ENCODE peak calls at places on chromosomes 11 and 22, in nine cellular contexts. I is A549; W is right lobe of liver; O is mesenchymal stem cell; M is CD4-positive, alpha-beta memory T cell; K is lower lobe of right lung; Z is sigmoid colon; B is mammary epithelial cell; R is H9. V is an unnamed sample.

GRCh38 chr11:17735823-17736772 is 1.5 kb downstream of the KCNC1 start:
- DNase-seq in I (no peak), W (no peak), O (no peak), M (no peak), K (no peak), Z (peak), B (no peak), R (peak), V (no peak)

GRCh38 chr11:41578421-41579047 is 119.1 kb upstream of the LRRC4C start:
- DNase-seq in I (no peak), W (no peak), O (no peak), M (no peak), K (no peak), Z (no peak), B (peak), R (no peak), V (no peak)

GRCh38 chr11:69159153-69159850 is 3.6 kb downstream of the SMIM38 start:
- DNase-seq in I (no peak), W (no peak), O (no peak), M (no peak), K (no peak), Z (no peak), B (no peak), R (no peak), V (no peak)

GRCh38 chr22:29275167-29275566 is 7.1 kb downstream of the EWSR1 start:
- DNase-seq in I (no peak), W (no peak), O (no peak), M (no peak), K (no peak), Z (no peak), B (no peak), R (no peak), V (no peak)

GRCh38 chr11:124745270-124745834 is 5.6 kb downstream of the NRGN start:
- DNase-seq in I (no peak), W (no peak), O (no peak), M (no peak), K (no peak), Z (no peak), B (no peak), R (peak), V (no peak)

GRCh38 chr11:128513915-128514681 is 73.3 kb downstream of the ETS1 start:
- DNase-seq in I (no peak), W (no peak), O (no peak), M (peak), K (no peak), Z (no peak), B (no peak), R (no peak), V (no peak)

GRCh38 chr11:118120793-118121192 is 31.8 kb downstream of the SCN4B start:
- DNase-seq in I (no peak), W (no peak), O (no peak), M (no peak), K (no peak), Z (no peak), B (no peak), R (no peak), V (no peak)

GRCh38 chr11:1229471-1230120 is 6.7 kb downstream of the MUC5B start:
- DNase-seq in I (no peak), W (peak), O (no peak), M (no peak), K (peak), Z (peak), B (no peak), R (peak), V (no peak)

GRCh38 chr22:28017859-28018258 is 98.8 kb upstream of the PITPNB start:
- DNase-seq in I (no peak), W (peak), O (no peak), M (no peak), K (peak), Z (peak), B (no peak), R (no peak), V (no peak)

GRCh38 chr11:66467034-66467659 is 442 bp downstream of the PELI3 start:
- DNase-seq in I (peak), W (no peak), O (peak), M (no peak), K (peak), Z (no peak), B (no peak), R (no peak), V (no peak)

GRCh38 chr22:28075260-28075981 is 156.4 kb upstream of the PITPNB start:
- DNase-seq in I (peak), W (no peak), O (peak), M (no peak), K (peak), Z (peak), B (peak), R (no peak), V (peak)

GRCh38 chr22:50505276-50505775 is 2.2 kb downstream of the LMF2 start:
- DNase-seq in I (no peak), W (no peak), O (no peak), M (no peak), K (no peak), Z (no peak), B (no peak), R (no peak), V (no peak)

GRCh38 chr11:67698247-67698646 is 23.8 kb upstream of the ALDH3B2 start:
- DNase-seq in I (peak), W (no peak), O (peak), M (no peak), K (no peak), Z (no peak), B (no peak), R (peak), V (no peak)

GRCh38 chr11:12598330-12599256 is 75.6 kb upstream of the TEAD1 start:
- DNase-seq in I (no peak), W (no peak), O (peak), M (peak), K (no peak), Z (no peak), B (peak), R (no peak), V (no peak)
- H3K27ac ChIP-seq in I (peak), W (no peak), O (no peak), M (no peak), K (peak), Z (no peak), B (no peak), R (no peak), V (no peak)

GRCh38 chr22:39089928-39090327 is 7.1 kb upstream of the APOBEC3H start:
- DNase-seq in I (no peak), W (no peak), O (no peak), M (no peak), K (no peak), Z (no peak), B (peak), R (no peak), V (no peak)
- H3K27ac ChIP-seq in I (no peak), W (no peak), O (no peak), M (peak), K (peak), Z (no peak), B (peak), R (no peak), V (peak)

GRCh38 chr11:8601376-8602133 is 7.5 kb upstream of the STK33 start:
- DNase-seq in I (no peak), W (no peak), O (peak), M (no peak), K (no peak), Z (no peak), B (no peak), R (no peak), V (no peak)

GRCh38 chr11:8593935-8594909 is at the start of gene STK33:
- DNase-seq in I (peak), W (no peak), O (peak), M (no peak), K (peak), Z (peak), B (no peak), R (peak), V (no peak)

GRCh38 chr11:8593455-8593854 is 573 bp downstream of the STK33 start:
- DNase-seq in I (no peak), W (no peak), O (no peak), M (no peak), K (no peak), Z (no peak), B (no peak), R (no peak), V (no peak)

GRCh38 chr11:8596504-8597046 is 2.5 kb upstream of the STK33 start:
- DNase-seq in I (no peak), W (no peak), O (peak), M (no peak), K (no peak), Z (no peak), B (no peak), R (no peak), V (no peak)

DNA sequence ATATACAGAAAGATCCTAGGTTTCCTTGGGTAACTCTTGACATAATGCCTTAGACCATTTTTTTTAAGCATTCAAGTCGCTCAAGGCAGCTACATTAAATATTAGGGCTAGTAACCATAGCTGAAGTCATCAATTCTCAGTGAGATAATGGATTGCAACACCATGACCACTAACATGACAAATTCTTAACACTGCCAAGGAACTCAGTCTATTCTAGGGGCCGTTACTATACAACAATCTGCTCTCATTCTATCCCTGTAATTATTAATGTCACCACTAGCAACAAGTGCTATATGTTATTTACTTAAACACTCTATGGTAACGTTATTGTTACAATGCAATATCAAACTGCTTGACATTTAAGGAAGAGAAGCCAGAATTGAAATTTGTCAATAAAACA is 3.2 kb upstream of the STK33 start:
- DNase-seq in I (peak), W (no peak), O (peak), M (no peak), K (no peak), Z (no peak), B (peak), R (no peak), V (no peak)
- H3K27ac ChIP-seq in I (no peak), W (no peak), O (no peak), M (no peak), K (no peak), Z (no peak), B (peak), R (no peak), V (no peak)

DNA sequence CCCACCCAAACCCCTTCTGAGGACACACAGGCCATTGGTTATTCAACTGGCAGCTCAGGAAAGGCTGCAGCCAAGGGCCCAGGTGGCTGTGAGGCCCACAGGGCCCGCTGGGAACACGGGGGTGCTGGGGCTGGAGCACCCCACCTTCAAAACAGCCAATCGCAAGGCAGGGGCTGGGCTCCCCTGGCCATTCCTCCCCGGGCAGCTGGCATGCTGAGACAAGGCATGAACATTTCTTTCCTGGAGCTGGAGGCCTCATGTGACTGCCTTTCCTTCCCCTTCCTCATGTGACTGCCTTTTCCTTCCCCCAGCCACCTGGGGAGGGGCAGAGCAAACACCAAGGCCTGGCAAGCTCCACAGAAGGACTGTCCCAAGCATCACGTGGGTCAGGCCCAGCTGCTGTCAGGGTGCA is 76.8 kb downstream of the PIWIL3 start:
- DNase-seq in I (no peak), W (peak), O (no peak), M (no peak), K (peak), Z (no peak), B (no peak), R (no peak), V (peak)
- H3K27ac ChIP-seq in I (no peak), W (no peak), O (no peak), M (no peak), K (peak), Z (no peak), B (no peak), R (no peak), V (no peak)